ENCODE peak calls at places on chromosome 18, in nine cellular contexts. M is NCI-H460; V is M059J; J is sciatic nerve; O is memory B cell; Z is activated CD4-positive, alpha-beta T cell treated with anti-CD3 and anti-CD28 coated beads, Interleukin-2, amount 50 U/mL, for 1 hour; Y is DMS 273 treated with DMSO at 0.1 percent for 48 hours; A is brain microvascular endothelial cell; N is IMR-90. C is an unnamed sample.
A peak's percentile ranks its signal among the peaks of the same experiment; 100 is the strongest.

GRCh38 chr18:293557-293956 is 25.7 kb upstream of the THOC1 start:
- DNase-seq in M (no peak), V (peak; percentile 12), J (no peak), O (no peak), Z (no peak), Y (no peak), A (no peak), N (peak; percentile 29), C (no peak)

GRCh38 chr18:13726972-13727331 is 479 bp downstream of the RNMT start:
- DNase-seq in M (peak; percentile 3), V (peak; percentile 61), J (no peak), O (no peak), Z (no peak), Y (no peak), A (peak; percentile 55), N (peak; percentile 56), C (no peak)

GRCh38 chr18:37334494-37335125 is 231.0 kb downstream of the CELF4 start:
- DNase-seq in M (no peak), V (peak; percentile 80), J (no peak), O (no peak), Z (no peak), Y (no peak), A (peak; percentile 3), N (peak; percentile 46), C (no peak)

GRCh38 chr18:59669872-59670657 is 27.2 kb downstream of the CCBE1 start:
- DNase-seq in M (no peak), V (no peak), J (no peak), O (no peak), Z (no peak), Y (no peak), A (no peak), N (peak; percentile 78), C (no peak)

GRCh38 chr18:79400091-79400590 is 4.4 kb downstream of the NFATC1 start:
- DNase-seq in M (no peak), V (no peak), J (peak; percentile 82), O (no peak), Z (peak; percentile 72), Y (no peak), A (no peak), N (no peak), C (peak; percentile 93)

GRCh38 chr18:56312554-56312953 is 325.8 kb downstream of the TXNL1 start:
- DNase-seq in M (no peak), V (no peak), J (no peak), O (no peak), Z (no peak), Y (no peak), A (no peak), N (peak; percentile 30), C (no peak)

GRCh38 chr18:60675801-60676200 is 303.2 kb upstream of the MC4R start:
- DNase-seq in M (no peak), V (no peak), J (no peak), O (no peak), Z (no peak), Y (no peak), A (no peak), N (no peak), C (no peak)

GRCh38 chr18:68837665-68838390 is 39.9 kb downstream of the CCDC102B start:
- DNase-seq in M (no peak), V (peak; percentile 83), J (no peak), O (no peak), Z (no peak), Y (no peak), A (peak; percentile 29), N (peak; percentile 77), C (no peak)

GRCh38 chr18:48743046-48743445 is 204.2 kb downstream of the CTIF start:
- DNase-seq in M (no peak), V (no peak), J (peak; percentile 80), O (no peak), Z (no peak), Y (no peak), A (no peak), N (peak; percentile 71), C (no peak)

GRCh38 chr18:8706545-8706980 is 1.2 kb downstream of the MTCL1 start:
- DNase-seq in M (no peak), V (peak; percentile 28), J (no peak), O (peak; percentile 38), Z (peak; percentile 8), Y (no peak), A (no peak), N (peak; percentile 16), C (peak; percentile 83)

GRCh38 chr18:31255953-31256352 is 62.0 kb upstream of the DSG1 start:
- DNase-seq in M (no peak), V (no peak), J (no peak), O (no peak), Z (no peak), Y (no peak), A (no peak), N (no peak), C (no peak)

GRCh38 chr18:77859634-77860033 is 610.0 kb downstream of the GALR1 start:
- DNase-seq in M (no peak), V (no peak), J (no peak), O (no peak), Z (no peak), Y (no peak), A (no peak), N (no peak), C (no peak)

GRCh38 chr18:2914185-2914584 is 67.4 kb downstream of the EMILIN2 start:
- DNase-seq in M (no peak), V (no peak), J (no peak), O (no peak), Z (no peak), Y (no peak), A (no peak), N (no peak), C (no peak)

GRCh38 chr18:76459687-76460350 is 35.2 kb downstream of the ZNF516 start:
- DNase-seq in M (no peak), V (peak; percentile 100), J (peak; percentile 59), O (no peak), Z (no peak), Y (no peak), A (peak; percentile 99), N (peak; percentile 100), C (no peak)

GRCh38 chr18:7147399-7147798 is 29.8 kb upstream of the LAMA1 start:
- DNase-seq in M (no peak), V (no peak), J (no peak), O (no peak), Z (no peak), Y (no peak), A (no peak), N (no peak), C (no peak)

GRCh38 chr18:54551590-54551989 is 39.5 kb upstream of the DYNAP start:
- DNase-seq in M (no peak), V (peak; percentile 2), J (no peak), O (no peak), Z (no peak), Y (no peak), A (no peak), N (no peak), C (no peak)

GRCh38 chr18:57921708-57922107 is 118.6 kb upstream of the ATP8B1 start:
- DNase-seq in M (peak; percentile 59), V (peak; percentile 52), J (no peak), O (no peak), Z (no peak), Y (no peak), A (peak; percentile 22), N (peak; percentile 60), C (no peak)

GRCh38 chr18:21167641-21168372 is 56.2 kb upstream of the ROCK1 start:
- DNase-seq in M (no peak), V (peak; percentile 70), J (no peak), O (no peak), Z (no peak), Y (no peak), A (no peak), N (no peak), C (no peak)

GRCh38 chr18:79884963-79885728 is 66.3 kb downstream of the SLC66A2 start:
- DNase-seq in M (no peak), V (no peak), J (no peak), O (no peak), Z (no peak), Y (no peak), A (no peak), N (no peak), C (peak; percentile 55)

GRCh38 chr18:37332764-37333420 is 232.7 kb downstream of the CELF4 start:
- DNase-seq in M (no peak), V (no peak), J (no peak), O (no peak), Z (no peak), Y (no peak), A (no peak), N (no peak), C (no peak)

GRCh38 chr18:35088931-35089330 is 47.7 kb downstream of the MAPRE2 start:
- DNase-seq in M (no peak), V (peak; percentile 55), J (no peak), O (no peak), Z (no peak), Y (no peak), A (peak; percentile 26), N (peak; percentile 41), C (no peak)

GRCh38 chr18:31162825-31163435 is at the start of gene DSC1:
- DNase-seq in M (no peak), V (no peak), J (no peak), O (no peak), Z (no peak), Y (no peak), A (no peak), N (no peak), C (no peak)

GRCh38 chr18:23668731-23669130 is 6.0 kb upstream of the ANKRD29 start:
- DNase-seq in M (no peak), V (no peak), J (no peak), O (no peak), Z (no peak), Y (no peak), A (no peak), N (no peak), C (no peak)

C was measured in spleen.